ENCODE peak calls at places on chromosomes 4 and X, in five cellular contexts. One of them, this sample, is unnamed.

GRCh38 chr4:173490817-173491518 is 39.1 kb downstream of the HAND2 start:
- DNase-seq in HEK293T: no peak
- DNase-seq in gastrocnemius medialis: no peak
- DNase-seq in upper lobe of right lung: no peak
- DNase-seq in breast epithelium: no peak
- DNase-seq in this sample: peak; percentile 77

GRCh38 chr4:87973283-87974169 is 2.0 kb upstream of the SPP1 start:
- DNase-seq in upper lobe of right lung: no peak
- DNase-seq in HEK293T: peak; percentile 63
- DNase-seq in breast epithelium: peak; percentile 45
- DNase-seq in gastrocnemius medialis: no peak
- DNase-seq in this sample: peak; percentile 95

GRCh38 chr4:107838763-107839162 is 14.0 kb downstream of the SGMS2 start:
- DNase-seq in upper lobe of right lung: no peak
- DNase-seq in HEK293T: no peak
- DNase-seq in breast epithelium: no peak
- DNase-seq in gastrocnemius medialis: no peak
- DNase-seq in this sample: no peak

GRCh38 chr4:147515220-147515936 is 34.5 kb downstream of the EDNRA start:
- DNase-seq in HEK293T: no peak
- DNase-seq in breast epithelium: no peak
- DNase-seq in upper lobe of right lung: no peak
- DNase-seq in gastrocnemius medialis: no peak
- DNase-seq in this sample: no peak

GRCh38 chr4:87510747-87511146 is 18.4 kb downstream of the SPARCL1 start:
- DNase-seq in gastrocnemius medialis: no peak
- DNase-seq in breast epithelium: no peak
- DNase-seq in upper lobe of right lung: no peak
- DNase-seq in HEK293T: no peak
- DNase-seq in this sample: no peak

GRCh38 chrX:49627030-49627777 is 28.4 kb downstream of the GAGE1 start:
- DNase-seq in breast epithelium: no peak
- DNase-seq in upper lobe of right lung: no peak
- DNase-seq in gastrocnemius medialis: peak; percentile 33
- DNase-seq in HEK293T: peak; percentile 77
- DNase-seq in this sample: no peak

GRCh38 chr4:145230726-145231125 is 50.3 kb upstream of the OTUD4 start:
- DNase-seq in upper lobe of right lung: no peak
- DNase-seq in HEK293T: no peak
- DNase-seq in gastrocnemius medialis: no peak
- DNase-seq in breast epithelium: no peak
- DNase-seq in this sample: peak; percentile 61

GRCh38 chr4:1615786-1616573 is 68.1 kb downstream of the FAM53A start:
- DNase-seq in HEK293T: no peak
- DNase-seq in breast epithelium: no peak
- DNase-seq in upper lobe of right lung: peak; percentile 89
- DNase-seq in gastrocnemius medialis: peak; percentile 38
- DNase-seq in this sample: no peak

GRCh38 chr4:92447265-92447905 is 143.6 kb downstream of the GRID2 start:
- DNase-seq in HEK293T: no peak
- DNase-seq in gastrocnemius medialis: no peak
- DNase-seq in upper lobe of right lung: no peak
- DNase-seq in breast epithelium: no peak
- DNase-seq in this sample: peak; percentile 8

GRCh38 chr4:141609243-141609642 is 27.1 kb upstream of the IL15 start:
- DNase-seq in upper lobe of right lung: no peak
- DNase-seq in HEK293T: no peak
- DNase-seq in breast epithelium: peak; percentile 24
- DNase-seq in gastrocnemius medialis: peak; percentile 21
- DNase-seq in this sample: no peak

GRCh38 chr4:90727938-90728337 is 600.7 kb downstream of the CCSER1 start:
- DNase-seq in HEK293T: no peak
- DNase-seq in breast epithelium: no peak
- DNase-seq in upper lobe of right lung: no peak
- DNase-seq in gastrocnemius medialis: no peak
- DNase-seq in this sample: no peak

GRCh38 chr4:74244049-74244448 is 64.2 kb upstream of the EPGN start:
- DNase-seq in upper lobe of right lung: no peak
- DNase-seq in breast epithelium: no peak
- DNase-seq in gastrocnemius medialis: no peak
- DNase-seq in HEK293T: no peak
- DNase-seq in this sample: no peak

GRCh38 chr4:186587416-186588018 is 32.1 kb upstream of the MTNR1A start:
- DNase-seq in HEK293T: peak; percentile 35
- DNase-seq in breast epithelium: peak; percentile 47
- DNase-seq in gastrocnemius medialis: peak; percentile 19
- DNase-seq in upper lobe of right lung: peak; percentile 76
- DNase-seq in this sample: peak; percentile 41

GRCh38 chrX:47637546-47638195 is 7.9 kb upstream of the CFP start:
- DNase-seq in gastrocnemius medialis: no peak
- DNase-seq in HEK293T: no peak
- DNase-seq in upper lobe of right lung: peak; percentile 84
- DNase-seq in breast epithelium: no peak
- DNase-seq in this sample: peak; percentile 41

GRCh38 chrX:137969191-137969590 is 403.3 kb downstream of the ZIC3 start:
- DNase-seq in breast epithelium: no peak
- DNase-seq in HEK293T: no peak
- DNase-seq in upper lobe of right lung: no peak
- DNase-seq in gastrocnemius medialis: no peak
- DNase-seq in this sample: no peak

This sample was measured in fibroblast of lung.